ENCODE peak calls at places on chromosomes 7 and 10, in eight cellular contexts. T is EL; E is fibroblast of gingiva; Q is effector memory CD8-positive, alpha-beta T cell; V is foreskin fibroblast; K is activated CD4-positive, alpha-beta T cell treated with anti-CD3 and anti-CD28 coated beads, Interleukin-2, amount 50 U/mL, for 24 hours; O is kidney tubule cell; X is M059J. G is an unnamed sample.

GRCh38 chr7:27166475-27167169 is 1.3 kb upstream of the HOXA9 start:
- DNase-seq in T (peak; percentile 46), E (no peak), Q (no peak), V (peak; percentile 54), K (no peak), O (peak; percentile 47), X (peak; percentile 42), G (no peak)

GRCh38 chr10:50437248-50437647 is 185.9 kb upstream of the ASAH2 start:
- DNase-seq in T (no peak), E (no peak), Q (no peak), V (no peak), K (no peak), O (no peak), X (no peak), G (no peak)

GRCh38 chr10:89206402-89207180 is 526 bp downstream of the CH25H start:
- DNase-seq in T (peak; percentile 40), E (peak; percentile 16), Q (peak; percentile 39), V (peak; percentile 78), K (no peak), O (peak; percentile 14), X (peak; percentile 40), G (no peak)

GRCh38 chr10:119416855-119417254 is 125.7 kb downstream of the RGS10 start:
- DNase-seq in T (peak; percentile 55), E (no peak), Q (peak; percentile 59), V (peak; percentile 77), K (peak; percentile 64), O (peak; percentile 59), X (peak; percentile 53), G (no peak)

GRCh38 chr10:44983066-44983894 is 4.7 kb upstream of the DEPP1 start:
- DNase-seq in T (no peak), E (no peak), Q (no peak), V (no peak), K (no peak), O (no peak), X (no peak), G (no peak)

GRCh38 chr10:42755028-42755451 is 27.6 kb upstream of the BMS1 start:
- DNase-seq in T (no peak), E (no peak), Q (no peak), V (peak; percentile 18), K (no peak), O (no peak), X (no peak), G (no peak)

GRCh38 chr10:33521904-33522303 is 187.4 kb upstream of the NRP1 start:
- DNase-seq in T (no peak), E (no peak), Q (no peak), V (no peak), K (no peak), O (no peak), X (no peak), G (no peak)

GRCh38 chr7:132934017-132934416 is 147.9 kb downstream of the CHCHD3 start:
- DNase-seq in T (no peak), E (no peak), Q (no peak), V (no peak), K (no peak), O (no peak), X (no peak), G (no peak)

GRCh38 chr10:61835069-61835908 is 66.2 kb upstream of the ARID5B start:
- DNase-seq in T (peak; percentile 82), E (peak; percentile 76), Q (no peak), V (peak; percentile 81), K (no peak), O (peak; percentile 83), X (peak; percentile 88), G (no peak)

GRCh38 chr10:25556457-25556856 is 377.6 kb upstream of the MYO3A start:
- DNase-seq in T (peak; percentile 0), E (no peak), Q (no peak), V (no peak), K (no peak), O (peak; percentile 92), X (peak; percentile 18), G (no peak)

GRCh38 chr7:136009488-136010079 is 32.4 kb upstream of the MTPN start:
- DNase-seq in T (peak; percentile 45), E (peak; percentile 33), Q (peak; percentile 13), V (peak; percentile 72), K (peak; percentile 23), O (peak; percentile 59), X (peak; percentile 58), G (no peak)

GRCh38 chr7:107469836-107470416 is at the start of gene GPR22:
- DNase-seq in T (no peak), E (no peak), Q (no peak), V (no peak), K (no peak), O (no peak), X (no peak), G (no peak)

GRCh38 chr10:119241066-119241465 is 33.7 kb downstream of the GRK5 start:
- DNase-seq in T (no peak), E (no peak), Q (no peak), V (no peak), K (no peak), O (no peak), X (no peak), G (no peak)

GRCh38 chr7:106279425-106280182 is 5.2 kb downstream of the NAMPT start:
- DNase-seq in T (no peak), E (no peak), Q (no peak), V (no peak), K (no peak), O (no peak), X (peak; percentile 33), G (no peak)

GRCh38 chr10:113732966-113733365 is 18.5 kb upstream of the PLEKHS1 start:
- DNase-seq in T (no peak), E (no peak), Q (no peak), V (no peak), K (no peak), O (no peak), X (no peak), G (no peak)

GRCh38 chr10:45580781-45581496 is 91.6 kb downstream of the ZFAND4 start:
- DNase-seq in T (no peak), E (no peak), Q (peak; percentile 10), V (no peak), K (no peak), O (no peak), X (peak; percentile 16), G (no peak)

G was measured in GOT3.